ENCODE peak calls at places on chromosome X, in five cellular contexts. V, G, S, I and U are unnamed samples.

GRCh38 chrX:1883772-1884171 is 268.9 kb downstream of the ASMT start:
- DNase-seq in V (peak), G (no peak), S (no peak), I (no peak), U (no peak)

GRCh38 chrX:123959281-123960063 is 2.0 kb upstream of the STAG2 start:
- DNase-seq in V (peak), G (no peak), S (peak), I (peak), U (no peak)

GRCh38 chrX:83658731-83659130 is 150.6 kb downstream of the POU3F4 start:
- DNase-seq in V (no peak), G (no peak), S (no peak), I (no peak), U (no peak)

GRCh38 chrX:26845051-26845450 is 618.1 kb downstream of the PPP4R3C start:
- DNase-seq in V (peak), G (no peak), S (peak), I (no peak), U (no peak)

GRCh38 chrX:44874481-44875184 is 1.6 kb downstream of the KDM6A start:
- DNase-seq in V (peak), G (no peak), S (peak), I (no peak), U (no peak)

GRCh38 chrX:130170752-130171445 is 863 bp upstream of the RAB33A start:
- DNase-seq in V (no peak), G (peak), S (no peak), I (peak), U (no peak)

GRCh38 chrX:24405959-24406358 is 45.5 kb downstream of the SUPT20HL1 start:
- DNase-seq in V (no peak), G (no peak), S (no peak), I (no peak), U (no peak)

GRCh38 chrX:103431316-103431715 is 55.0 kb downstream of the BEX3 start:
- DNase-seq in V (peak), G (no peak), S (peak), I (no peak), U (no peak)

GRCh38 chrX:133989993-133990392 is 4.6 kb upstream of the GPC3 start:
- DNase-seq in V (no peak), G (no peak), S (no peak), I (no peak), U (no peak)

GRCh38 chrX:96776966-96777365 is 92.3 kb downstream of the DIAPH2 start:
- DNase-seq in V (no peak), G (no peak), S (peak), I (no peak), U (no peak)

GRCh38 chrX:13646154-13646549 is 6.8 kb upstream of the TCEANC start:
- DNase-seq in V (peak), G (no peak), S (peak), I (peak), U (no peak)

GRCh38 chrX:46574941-46575381 is 1.4 kb downstream of the CHST7 start:
- DNase-seq in V (no peak), G (peak), S (no peak), I (peak), U (no peak)

GRCh38 chrX:114584434-114584943 is 603 bp downstream of the HTR2C start:
- DNase-seq in V (no peak), G (no peak), S (no peak), I (no peak), U (no peak)

GRCh38 chrX:118226060-118226428 is 109.4 kb upstream of the KLHL13 start:
- DNase-seq in V (no peak), G (no peak), S (peak), I (no peak), U (no peak)

GRCh38 chrX:108415146-108415545 is 23.1 kb downstream of the COL4A6 start:
- DNase-seq in V (no peak), G (no peak), S (no peak), I (no peak), U (no peak)

GRCh38 chrX:40266490-40267333 is 169.0 kb upstream of the BCOR start:
- DNase-seq in V (peak), G (peak), S (peak), I (peak), U (no peak)

GRCh38 chrX:48910926-48911406 is 480 bp downstream of the SLC35A2 start:
- DNase-seq in V (no peak), G (no peak), S (peak), I (no peak), U (no peak)

GRCh38 chrX:15873566-15873965 is 19.0 kb upstream of the AP1S2 start:
- DNase-seq in V (no peak), G (no peak), S (no peak), I (no peak), U (no peak)

GRCh38 chrX:1453951-1454785 is 1.5 kb upstream of the ASMTL start:
- DNase-seq in V (peak), G (peak), S (peak), I (peak), U (peak)

GRCh38 chrX:15834051-15834450 is 20.6 kb downstream of the AP1S2 start:
- DNase-seq in V (no peak), G (no peak), S (no peak), I (no peak), U (no peak)

GRCh38 chrX:24444645-24445044 is 20.4 kb upstream of the PDK3 start:
- DNase-seq in V (no peak), G (no peak), S (no peak), I (no peak), U (no peak)

GRCh38 chrX:74656079-74656745 is 41.8 kb upstream of the RLIM start:
- DNase-seq in V (peak), G (no peak), S (peak), I (no peak), U (no peak)

GRCh38 chrX:12349201-12349600 is 210.9 kb downstream of the FRMPD4 start:
- DNase-seq in V (no peak), G (no peak), S (no peak), I (no peak), U (no peak)

GRCh38 chrX:109350621-109351020 is 131.3 kb downstream of the GUCY2F start:
- DNase-seq in V (no peak), G (no peak), S (no peak), I (no peak), U (no peak)

GRCh38 chrX:96126182-96126581 is 558.5 kb upstream of the DIAPH2 start:
- DNase-seq in V (no peak), G (no peak), S (no peak), I (no peak), U (no peak)

GRCh38 chrX:139559383-139560042 is 29.0 kb downstream of the F9 start:
- DNase-seq in V (peak), G (no peak), S (peak), I (no peak), U (no peak)

GRCh38 chrX:9885150-9885549 is 82.0 kb upstream of the CLDN34 start:
- DNase-seq in V (peak), G (peak), S (peak), I (no peak), U (no peak)

GRCh38 chrX:16950423-16950822 is 4.0 kb downstream of the REPS2 start:
- DNase-seq in V (no peak), G (no peak), S (no peak), I (no peak), U (no peak)

GRCh38 chrX:44432641-44433040 is 89.2 kb upstream of the EFHC2 start:
- DNase-seq in V (no peak), G (no peak), S (no peak), I (no peak), U (peak)

GRCh38 chrX:4547218-4547836 is 833.9 kb upstream of the PRKX start:
- DNase-seq in V (peak), G (peak), S (peak), I (no peak), U (no peak)

GRCh38 chrX:136047969-136048368 is 62.7 kb downstream of the SLC9A6 start:
- DNase-seq in V (no peak), G (no peak), S (peak), I (no peak), U (no peak)

GRCh38 chrX:43870758-43871419 is 11.4 kb downstream of the MAOB start:
- DNase-seq in V (no peak), G (no peak), S (no peak), I (no peak), U (no peak)

GRCh38 chrX:12460929-12461328 is 322.7 kb downstream of the FRMPD4 start:
- DNase-seq in V (no peak), G (no peak), S (no peak), I (no peak), U (no peak)

GRCh38 chrX:41009816-41010187 is 75.4 kb upstream of the USP9X start:
- DNase-seq in V (no peak), G (no peak), S (no peak), I (no peak), U (no peak)

GRCh38 chrX:9928083-9928482 is 39.1 kb upstream of the CLDN34 start:
- DNase-seq in V (no peak), G (no peak), S (no peak), I (no peak), U (no peak)

GRCh38 chrX:124347242-124347641 is 879 bp downstream of the SH2D1A start:
- DNase-seq in V (no peak), G (no peak), S (no peak), I (no peak), U (no peak)

GRCh38 chrX:1242901-1243402 is 25.7 kb upstream of the CSF2RA start:
- DNase-seq in V (peak), G (no peak), S (no peak), I (no peak), U (no peak)

GRCh38 chrX:97189668-97190067 is 306.0 kb downstream of the RPA4 start:
- DNase-seq in V (no peak), G (no peak), S (no peak), I (no peak), U (no peak)